ENCODE peak calls at places on chromosomes 13 and 19, in nine cellular contexts. J, D, L, W, N, R, I, X and A are unnamed samples. For H3K4me1 and H3K27me3, the result is how much of the 10 kb centered on the place peaks cover.

GRCh38 chr13:22693691-22694090 is 487.1 kb upstream of the SGCG start:
- DNase-seq in J (no peak), D (no peak), L (no peak), W (no peak), N (no peak), R (no peak), I (no peak), X (no peak), A (no peak)

GRCh38 chr13:23510544-23510916 is 59.7 kb upstream of the TNFRSF19 start:
- DNase-seq in J (no peak), D (no peak), L (no peak), W (no peak), N (peak), R (no peak), I (no peak), X (no peak), A (no peak)

GRCh38 chr19:50204081-50204428 is 633 bp downstream of the MYH14 start:
- DNase-seq in J (no peak), D (no peak), L (no peak), W (no peak), N (no peak), R (no peak), I (no peak), X (no peak), A (no peak)

GRCh38 chr13:30331331-30331771 is 24.0 kb upstream of the KATNAL1 start:
- DNase-seq in J (no peak), D (peak), L (no peak), W (no peak), N (no peak), R (peak), I (no peak), X (no peak), A (no peak)

GRCh38 chr13:45950343-45950995 is 98.9 kb upstream of the SIAH3 start:
- DNase-seq in J (no peak), D (no peak), L (no peak), W (no peak), N (peak), R (no peak), I (no peak), X (no peak), A (no peak)

GRCh38 chr13:97974773-97975172 is 21.3 kb downstream of the IPO5 start:
- DNase-seq in J (no peak), D (no peak), L (no peak), W (no peak), N (no peak), R (no peak), I (no peak), X (no peak), A (no peak)

GRCh38 chr19:19064811-19065745 is 1.3 kb downstream of the SLC25A42 start:
- DNase-seq in J (no peak), D (no peak), L (no peak), W (no peak), N (no peak), R (peak), I (no peak), X (no peak), A (no peak)

GRCh38 chr13:98997051-98997730 is 19.3 kb upstream of the DOCK9 start:
- DNase-seq in J (peak), D (no peak), L (no peak), W (no peak), N (no peak), R (no peak), I (no peak), X (no peak), A (no peak)

GRCh38 chr19:6551607-6552450 is 21.0 kb downstream of the TNFSF9 start:
- DNase-seq in J (no peak), D (no peak), L (no peak), W (no peak), N (no peak), R (peak), I (peak), X (no peak), A (no peak)

GRCh38 chr19:18999016-18999758 is 34.1 kb downstream of the SUGP2 start:
- DNase-seq in J (no peak), D (no peak), L (no peak), W (no peak), N (no peak), R (no peak), I (peak), X (no peak), A (no peak)

GRCh38 chr19:42069619-42070293 is at the start of gene GRIK5:
- DNase-seq in J (peak), D (no peak), L (no peak), W (no peak), N (no peak), R (no peak), I (no peak), X (no peak), A (no peak)

GRCh38 chr19:48799358-48800300 is 11.2 kb downstream of the BCAT2 start:
- DNase-seq in J (no peak), D (no peak), L (no peak), W (no peak), N (no peak), R (no peak), I (no peak), X (no peak), A (no peak)

GRCh38 chr13:105346141-105346766 is 1189.2 kb downstream of the EFNB2 start:
- DNase-seq in J (no peak), D (no peak), L (no peak), W (no peak), N (peak), R (no peak), I (peak), X (no peak), A (no peak)

GRCh38 chr13:78382946-78383542 is 220.3 kb downstream of the POU4F1 start:
- DNase-seq in J (no peak), D (no peak), L (no peak), W (no peak), N (peak), R (no peak), I (no peak), X (no peak), A (no peak)

GRCh38 chr19:51211833-51212232 is 13.0 kb upstream of the CD33 start:
- DNase-seq in J (no peak), D (no peak), L (no peak), W (no peak), N (no peak), R (no peak), I (no peak), X (no peak), A (no peak)

GRCh38 chr13:23514076-23514475 is 56.1 kb upstream of the TNFRSF19 start:
- DNase-seq in J (no peak), D (no peak), L (no peak), W (no peak), N (no peak), R (no peak), I (no peak), X (no peak), A (no peak)

GRCh38 chr13:30045916-30046704 is 195.7 kb upstream of the UBL3 start:
- DNase-seq in J (no peak), D (no peak), L (no peak), W (no peak), N (no peak), R (no peak), I (peak), X (no peak), A (no peak)

GRCh38 chr19:7654401-7654800 is 14.4 kb upstream of the RETN start:
- DNase-seq in J (no peak), D (no peak), L (no peak), W (no peak), N (peak), R (no peak), I (no peak), X (no peak), A (no peak)

GRCh38 chr19:14979498-14980255 is at the start of gene SLC1A6:
- DNase-seq in J (no peak), D (no peak), L (no peak), W (no peak), N (no peak), R (no peak), I (no peak), X (peak), A (no peak)

GRCh38 chr13:114208134-114208533 is 26.6 kb upstream of the CDC16 start:
- DNase-seq in J (no peak), D (no peak), L (no peak), W (no peak), N (no peak), R (no peak), I (no peak), X (no peak), A (no peak)

GRCh38 chr19:33050110-33050509 is 14.6 kb downstream of the RHPN2 start:
- DNase-seq in J (no peak), D (no peak), L (no peak), W (no peak), N (no peak), R (no peak), I (no peak), X (no peak), A (no peak)

GRCh38 chr19:17950310-17951150 is 16.4 kb upstream of the KCNN1 start:
- DNase-seq in J (peak), D (no peak), L (no peak), W (peak), N (no peak), R (no peak), I (no peak), X (no peak), A (no peak)

GRCh38 chr13:41470187-41470586 is 12.8 kb downstream of the RGCC start:
- DNase-seq in J (no peak), D (no peak), L (no peak), W (no peak), N (no peak), R (no peak), I (no peak), X (no peak), A (no peak)

GRCh38 chr13:41468631-41469030 is 11.3 kb downstream of the RGCC start:
- DNase-seq in J (no peak), D (no peak), L (no peak), W (no peak), N (no peak), R (no peak), I (no peak), X (no peak), A (no peak)

GRCh38 chr13:41465215-41465907 is 8.0 kb downstream of the RGCC start:
- DNase-seq in J (peak), D (peak), L (peak), W (peak), N (peak), R (no peak), I (peak), X (no peak), A (no peak)

GRCh38 chr13:41465965-41466364 is 8.6 kb downstream of the RGCC start:
- DNase-seq in J (no peak), D (no peak), L (no peak), W (no peak), N (no peak), R (no peak), I (no peak), X (no peak), A (no peak)

DNA sequence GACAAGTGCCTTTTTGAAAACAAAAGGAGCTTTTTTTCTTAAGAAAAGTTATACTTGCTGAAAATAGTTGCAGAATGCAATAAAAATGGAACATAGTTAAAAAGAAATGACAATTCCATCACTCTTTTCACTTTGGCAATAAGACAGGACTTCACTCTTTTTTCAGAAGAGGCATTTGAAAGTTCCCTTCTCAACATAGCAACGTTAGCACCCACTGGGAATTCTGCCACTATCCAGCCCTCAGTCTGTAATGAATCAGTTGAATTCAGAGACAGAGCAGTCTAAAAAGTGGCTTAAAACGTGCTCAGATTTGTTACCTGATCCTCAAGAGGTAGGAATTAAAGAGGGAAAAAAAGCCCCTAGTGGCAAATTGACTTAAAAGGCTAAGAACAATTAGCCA is 10.2 kb downstream of the RGCC start:
- DNase-seq in J (no peak), D (no peak), L (no peak), W (no peak), N (no peak), R (no peak), I (no peak), X (no peak), A (no peak)
- H3K4me1 ChIP-seq in J (under half), D (under half), L (under half), W (half or more), N (under half), R (half or more), I (under half), X (under half), A (under half)

DNA sequence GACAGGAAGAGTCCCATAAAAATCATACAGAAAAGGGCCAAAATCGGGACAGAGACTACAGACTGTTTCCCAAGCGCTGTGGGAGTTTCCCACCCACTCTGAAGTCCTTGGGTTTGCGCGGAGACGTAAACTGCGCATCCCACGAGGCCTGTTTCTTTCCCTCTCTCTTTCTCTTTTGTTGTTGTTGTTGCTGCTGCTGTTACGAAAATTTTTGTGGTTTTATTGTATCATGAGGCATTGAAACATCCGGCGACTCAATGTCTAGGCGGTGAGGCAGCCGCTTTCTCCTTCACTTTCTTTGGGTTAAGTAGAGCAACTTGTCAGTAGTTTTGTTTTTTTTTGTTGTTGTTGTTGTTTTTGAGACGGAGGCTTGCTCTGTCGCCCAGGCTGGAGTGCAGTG is 1.6 kb upstream of the PPP1R12C start:
- DNase-seq in J (no peak), D (no peak), L (no peak), W (no peak), N (no peak), R (no peak), I (no peak), X (no peak), A (no peak)
- H3K27ac ChIP-seq in J (no peak), D (no peak), L (no peak), W (no peak), N (no peak), R (no peak), I (no peak), X (no peak), A (no peak)

GRCh38 chr13:28429685-28430290 is 65.1 kb downstream of the FLT1 start:
- DNase-seq in J (no peak), D (no peak), L (no peak), W (no peak), N (no peak), R (no peak), I (no peak), X (no peak), A (no peak)
- H3K27me3 ChIP-seq in J (under half), D (under half), L (under half), W (under half), N (under half), R (under half), I (under half), X (under half), A (under half)

GRCh38 chr19:46955114-46955812 is 64.4 kb upstream of the NPAS1 start:
- DNase-seq in J (no peak), D (no peak), L (no peak), W (peak), N (no peak), R (no peak), I (peak), X (no peak), A (no peak)
- H3K4me1 ChIP-seq in J (under half), D (under half), L (under half), W (under half), N (under half), R (under half), I (under half), X (under half), A (under half)

GRCh38 chr19:56294557-56294956 is 20.1 kb downstream of the ZSCAN5A start:
- DNase-seq in J (no peak), D (no peak), L (no peak), W (no peak), N (no peak), R (no peak), I (peak), X (no peak), A (no peak)
- H3K27ac ChIP-seq in J (no peak), D (no peak), L (no peak), W (no peak), N (no peak), R (no peak), I (no peak), X (peak), A (no peak)

GRCh38 chr19:55898911-55899310 is 33.2 kb downstream of the NLRP13 start:
- DNase-seq in J (no peak), D (no peak), L (no peak), W (no peak), N (no peak), R (no peak), I (no peak), X (no peak), A (no peak)
- H3K27me3 ChIP-seq in J (under half), D (under half), L (under half), W (under half), N (under half), R (under half), I (under half), X (under half), A (under half)

GRCh38 chr19:29672933-29673336 is 7.7 kb downstream of the PLEKHF1 start:
- DNase-seq in J (no peak), D (no peak), L (peak), W (peak), N (no peak), R (peak), I (no peak), X (no peak), A (no peak)

GRCh38 chr19:29673451-29674371 is 8.4 kb downstream of the PLEKHF1 start:
- DNase-seq in J (no peak), D (no peak), L (no peak), W (no peak), N (no peak), R (no peak), I (no peak), X (no peak), A (no peak)

GRCh38 chr19:29675120-29675649 is 9.9 kb downstream of the PLEKHF1 start:
- DNase-seq in J (no peak), D (no peak), L (no peak), W (no peak), N (no peak), R (no peak), I (no peak), X (no peak), A (no peak)

GRCh38 chr19:29675650-29676186 is 10.5 kb downstream of the PLEKHF1 start:
- DNase-seq in J (no peak), D (no peak), L (no peak), W (no peak), N (no peak), R (no peak), I (no peak), X (no peak), A (no peak)

DNA sequence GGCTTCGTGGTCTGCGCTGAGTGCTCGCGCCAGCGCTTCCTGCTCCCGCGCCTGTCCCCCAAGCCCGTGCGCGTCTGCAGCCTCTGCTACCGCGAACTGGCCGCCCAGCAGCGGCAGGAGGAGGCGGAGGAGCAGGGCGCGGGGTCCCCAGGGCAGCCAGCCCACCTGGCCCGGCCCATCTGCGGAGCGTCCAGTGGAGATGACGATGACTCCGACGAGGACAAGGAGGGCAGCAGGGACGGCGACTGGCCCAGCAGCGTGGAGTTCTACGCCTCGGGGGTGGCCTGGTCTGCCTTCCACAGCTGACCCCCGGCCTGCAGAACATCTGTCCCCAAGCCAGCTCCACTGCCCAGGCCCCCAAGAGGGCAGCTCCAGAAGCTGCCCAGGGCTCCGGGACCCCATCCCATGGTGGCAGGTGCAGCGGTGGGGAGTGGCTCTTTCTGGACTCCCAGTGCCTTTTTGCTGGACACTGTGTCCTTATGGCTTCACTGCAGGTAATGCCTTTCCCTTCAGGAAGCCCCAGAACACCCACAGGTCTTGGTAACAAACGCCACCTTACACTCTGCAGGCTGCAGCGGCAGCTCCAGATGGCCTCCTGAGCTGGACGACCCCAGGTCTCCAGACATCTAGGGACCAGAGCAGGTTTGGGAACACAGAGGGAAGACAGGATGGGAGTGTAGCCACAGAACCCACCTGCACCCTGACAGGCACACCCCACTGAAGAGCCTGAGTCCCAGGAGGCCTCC is 9.3 kb downstream of the PLEKHF1 start:
- DNase-seq in J (no peak), D (no peak), L (no peak), W (no peak), N (no peak), R (no peak), I (no peak), X (no peak), A (no peak)
- H3K4me1 ChIP-seq in J (under half), D (half or more), L (under half), W (half or more), N (under half), R (under half), I (under half), X (under half), A (under half)

GRCh38 chr19:11041194-11041593 is 48.1 kb upstream of the LDLR start:
- DNase-seq in J (no peak), D (no peak), L (no peak), W (no peak), N (no peak), R (no peak), I (no peak), X (no peak), A (no peak)

GRCh38 chr19:11038511-11038910 is 50.8 kb upstream of the LDLR start:
- DNase-seq in J (no peak), D (no peak), L (no peak), W (no peak), N (no peak), R (no peak), I (no peak), X (no peak), A (no peak)

GRCh38 chr19:11044436-11044835 is 44.8 kb upstream of the LDLR start:
- DNase-seq in J (no peak), D (no peak), L (no peak), W (no peak), N (no peak), R (no peak), I (no peak), X (no peak), A (no peak)

GRCh38 chr19:11045536-11045935 is 43.7 kb upstream of the LDLR start:
- DNase-seq in J (no peak), D (no peak), L (no peak), W (no peak), N (no peak), R (no peak), I (no peak), X (no peak), A (no peak)

DNA sequence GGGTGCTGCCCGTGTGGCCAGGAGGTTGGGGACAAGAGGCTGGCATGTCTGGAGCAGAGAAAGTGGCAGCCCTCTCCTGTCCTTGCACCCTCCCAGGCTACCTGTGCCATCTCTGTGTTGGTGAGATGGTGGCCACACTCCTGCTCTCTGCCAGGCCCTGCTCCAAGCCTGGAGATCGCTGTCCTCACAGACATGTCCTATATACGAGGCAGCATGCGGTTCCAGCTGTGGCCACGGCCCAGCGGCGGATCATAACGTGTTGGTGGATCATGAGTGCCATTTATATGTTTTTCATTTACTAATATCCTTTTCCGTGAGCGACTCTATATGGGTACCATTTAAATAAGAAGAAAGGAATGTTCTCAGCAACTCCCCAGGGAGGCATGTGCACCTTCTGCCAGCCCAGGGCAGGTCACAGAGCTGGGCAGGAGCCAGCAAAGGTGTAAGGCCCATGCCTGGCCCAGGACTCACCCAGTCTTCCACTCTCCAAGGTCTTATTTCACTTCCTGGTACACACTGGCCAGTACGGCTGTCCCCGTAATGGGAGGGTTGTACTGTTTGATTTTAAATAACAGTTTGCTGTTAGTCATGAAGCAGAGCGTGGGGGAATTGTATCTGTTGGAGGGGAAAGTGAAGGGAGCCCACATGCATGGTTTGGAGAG is 47.2 kb upstream of the LDLR start:
- DNase-seq in J (no peak), D (no peak), L (peak), W (no peak), N (no peak), R (no peak), I (no peak), X (no peak), A (peak)
- H3K27ac ChIP-seq in J (no peak), D (no peak), L (peak), W (no peak), N (no peak), R (no peak), I (no peak), X (no peak), A (no peak)